ENCODE peak calls at places on chromosome 20, in six cellular contexts. V is AG04450, G is lower lobe of right lung, E is right atrium auricular region, M is fibroblast of lung, A is astrocyte of the spinal cord. Y is an unnamed sample.

GRCh38 chr20:4961746-4962145 is 39.6 kb downstream of the SLC23A2 start:
- DNase-seq in V (peak), G (no peak), E (no peak), M (peak), A (peak), Y (no peak)

GRCh38 chr20:50837532-50838321 is 42.9 kb downstream of the BCAS4 start:
- DNase-seq in V (peak), G (no peak), E (peak), M (peak), A (peak), Y (no peak)

GRCh38 chr20:34708621-34709043 is 4.5 kb downstream of the TP53INP2 start:
- DNase-seq in V (no peak), G (peak), E (peak), M (peak), A (peak), Y (peak)

GRCh38 chr20:19913927-19914614 is 103.1 kb upstream of the NAA20 start:
- DNase-seq in V (no peak), G (no peak), E (no peak), M (peak), A (peak), Y (no peak)

GRCh38 chr20:51368461-51369211 is 173.9 kb downstream of the NFATC2 start:
- DNase-seq in V (no peak), G (no peak), E (no peak), M (peak), A (peak), Y (no peak)

GRCh38 chr20:53989977-53990376 is 80.4 kb downstream of the BCAS1 start:
- DNase-seq in V (no peak), G (no peak), E (no peak), M (no peak), A (no peak), Y (no peak)

GRCh38 chr20:34705383-34706021 is 1.4 kb downstream of the TP53INP2 start:
- DNase-seq in V (no peak), G (no peak), E (no peak), M (no peak), A (no peak), Y (peak)

GRCh38 chr20:47785321-47785899 is at the start of gene SULF2:
- DNase-seq in V (no peak), G (no peak), E (no peak), M (peak), A (no peak), Y (no peak)

GRCh38 chr20:11454966-11455799 is 462.5 kb upstream of the BTBD3 start:
- DNase-seq in V (no peak), G (no peak), E (no peak), M (peak), A (peak), Y (no peak)

GRCh38 chr20:17688965-17689364 is 6.9 kb upstream of the RRBP1 start:
- DNase-seq in V (peak), G (no peak), E (no peak), M (peak), A (no peak), Y (no peak)

GRCh38 chr20:47258745-47259695 is 97.5 kb downstream of the ZMYND8 start:
- DNase-seq in V (no peak), G (peak), E (peak), M (peak), A (peak), Y (no peak)

GRCh38 chr20:55745840-55746239 is 259.5 kb downstream of the CBLN4 start:
- DNase-seq in V (no peak), G (no peak), E (no peak), M (no peak), A (no peak), Y (no peak)

GRCh38 chr20:64035066-64035932 is 683 bp upstream of the C20orf204 start:
- DNase-seq in V (no peak), G (no peak), E (no peak), M (no peak), A (no peak), Y (no peak)

GRCh38 chr20:54132612-54133433 is 41.0 kb downstream of the CYP24A1 start:
- DNase-seq in V (peak), G (no peak), E (peak), M (peak), A (peak), Y (no peak)

GRCh38 chr20:47354388-47354709 is 2.1 kb downstream of the ZMYND8 start:
- DNase-seq in V (no peak), G (no peak), E (no peak), M (no peak), A (no peak), Y (no peak)

DNA sequence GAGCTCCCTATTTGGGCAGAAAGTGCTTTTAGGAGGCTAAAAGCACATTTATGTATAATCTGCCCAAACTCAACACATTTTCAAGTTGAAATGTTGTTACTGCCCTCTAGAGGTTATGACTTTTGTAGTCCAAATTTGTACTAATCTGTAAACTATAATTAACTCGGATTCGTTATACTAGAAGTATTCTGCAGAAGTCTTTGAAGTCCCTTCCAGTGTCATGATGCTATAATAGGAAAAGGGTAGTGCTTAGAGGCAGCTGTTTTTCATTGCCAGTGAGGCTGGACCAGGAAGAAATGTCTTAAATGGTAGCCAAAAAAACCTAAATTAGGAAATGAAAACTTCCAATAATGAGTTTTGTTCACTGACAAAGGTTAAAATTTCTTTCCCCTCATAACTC is 44.8 kb upstream of the EMILIN3 start:
- DNase-seq in V (no peak), G (no peak), E (no peak), M (peak), A (peak), Y (no peak)
- TF ChIP-seq CTCF in V (peak), G (peak), E (peak), M (peak), A (peak), Y (no peak)

DNA sequence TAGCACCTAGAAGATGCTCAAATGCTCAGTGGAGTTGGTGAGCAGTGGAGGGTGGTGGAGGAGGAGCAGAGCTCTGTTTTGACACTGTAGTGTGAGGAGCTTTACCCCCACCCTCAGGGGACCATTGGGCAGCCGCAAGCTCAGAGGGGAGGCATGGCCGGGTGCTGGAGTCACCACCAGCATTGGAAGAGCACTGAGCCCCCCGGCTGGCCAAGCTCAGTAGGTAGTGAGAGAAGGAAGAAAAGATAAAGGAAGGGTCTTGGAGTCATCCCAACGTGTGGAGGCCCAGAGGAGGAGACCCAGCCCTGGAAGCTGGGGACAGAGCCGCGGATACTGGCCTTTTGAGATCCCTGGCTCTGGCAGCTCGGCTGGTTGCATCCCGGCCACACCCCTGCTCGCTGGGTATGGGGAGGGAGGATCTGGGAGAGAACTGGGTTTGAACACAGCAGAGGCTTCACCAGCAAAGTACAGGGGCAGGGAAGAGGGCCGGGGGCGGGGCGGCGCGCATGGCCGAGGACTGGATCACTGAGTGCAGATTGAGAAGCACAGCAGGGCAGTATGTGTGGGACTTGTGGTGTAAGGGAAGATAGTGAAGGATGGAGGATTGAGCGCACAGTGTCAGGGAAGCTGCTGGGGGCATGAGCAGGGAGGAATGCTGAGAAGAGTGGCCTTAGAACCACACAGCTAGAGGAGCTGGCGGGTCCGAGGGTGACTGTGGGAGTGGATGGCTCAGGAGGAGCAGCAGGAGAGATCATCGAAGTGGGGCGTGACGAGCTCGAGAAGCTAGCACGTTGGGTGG is 24.4 kb downstream of the SYNDIG1 start:
- DNase-seq in V (no peak), G (no peak), E (no peak), M (no peak), A (no peak), Y (no peak)
- H3K4me3 ChIP-seq in V (no peak), G (no peak), E (no peak), M (no peak), A (no peak), Y (no peak)

GRCh38 chr20:60749804-60750602 is 502.1 kb upstream of the CDH4 start:
- DNase-seq in V (no peak), G (no peak), E (no peak), M (no peak), A (no peak), Y (no peak)
- TF ChIP-seq CTCF in V (no peak), G (no peak), E (no peak), M (no peak), A (no peak), Y (no peak)

DNA sequence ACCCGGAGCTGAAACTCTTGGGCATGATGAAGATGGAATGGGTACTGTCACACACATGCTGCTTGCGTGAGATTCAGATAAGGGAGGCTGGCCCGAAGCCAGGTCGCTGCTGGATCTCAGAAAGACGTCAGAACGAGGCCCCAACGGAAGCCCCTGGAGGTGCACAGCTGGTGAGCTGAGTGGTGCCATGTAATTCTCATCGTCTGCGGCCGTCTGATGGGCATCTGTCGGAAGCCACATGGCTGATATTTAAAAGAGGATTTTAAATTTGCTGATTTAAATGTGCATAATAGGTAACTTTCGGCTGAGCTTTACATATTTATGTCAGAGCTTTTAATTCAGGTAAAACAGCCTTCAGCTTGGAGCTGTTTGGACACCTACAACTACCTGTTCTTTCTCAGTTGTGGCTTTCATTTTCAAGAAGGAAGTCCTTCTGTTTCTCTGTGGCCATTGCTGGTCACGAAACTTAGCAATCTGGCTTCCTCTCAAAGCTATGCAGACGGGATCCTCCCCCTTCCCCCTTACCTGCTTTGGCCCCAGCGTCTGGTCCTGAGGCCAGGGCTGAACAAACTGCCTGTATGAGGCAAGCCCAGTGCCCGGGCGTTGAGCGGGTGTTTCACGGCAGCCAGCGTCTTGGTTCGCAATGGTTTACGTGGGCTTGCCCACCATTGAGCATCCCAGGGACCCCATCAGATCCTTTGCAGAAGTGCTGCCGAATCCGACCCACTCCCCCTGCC is 9.2 kb downstream of the SLCO4A1 start:
- DNase-seq in V (no peak), G (peak), E (no peak), M (no peak), A (no peak), Y (no peak)
- H3K4me3 ChIP-seq in V (no peak), G (peak), E (no peak), M (no peak), A (no peak), Y (no peak)

DNA sequence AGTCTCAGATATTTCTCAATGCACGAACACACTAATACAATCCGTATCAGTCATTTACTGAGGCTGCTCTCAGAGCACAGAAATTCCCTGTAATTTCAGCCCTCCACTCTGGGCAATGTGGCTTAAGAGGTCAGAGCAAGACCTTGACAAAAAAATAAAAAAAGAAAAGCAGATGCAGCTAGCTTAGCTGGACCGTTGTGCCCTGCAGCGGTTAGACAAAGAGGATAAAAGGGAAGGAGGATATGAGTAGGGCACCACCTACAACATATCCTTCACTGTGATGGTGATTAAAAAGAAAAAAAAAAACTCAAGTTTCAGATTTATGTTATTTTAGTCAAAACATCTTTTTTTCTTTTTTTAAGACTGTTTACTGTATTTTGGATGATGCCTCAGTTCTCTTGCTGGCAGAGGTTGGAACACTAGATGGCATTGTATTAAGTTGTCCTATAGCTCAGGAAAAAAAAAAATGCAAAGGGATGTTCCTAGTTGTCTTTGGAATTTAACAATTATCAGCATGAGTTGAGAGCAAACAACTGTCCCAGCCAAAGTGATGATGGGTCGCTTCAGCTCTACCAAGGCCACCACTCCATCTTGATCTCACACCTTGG is 59.9 kb downstream of the ANKEF1 start:
- DNase-seq in V (no peak), G (no peak), E (no peak), M (peak), A (peak), Y (no peak)
- TF ChIP-seq CTCF in V (no peak), G (no peak), E (no peak), M (peak), A (peak), Y (no peak)